ENCODE peak calls at places on chromosomes 12 and 14, in ten cellular contexts. One of them, this sample, is unnamed.

GRCh38 chr14:69999246-69999645 is 120.0 kb downstream of the SMOC1 start:
- DNase-seq in BJ: no peak
- DNase-seq in ovary: no peak
- DNase-seq in mucosa of descending colon: no peak
- DNase-seq in cardiac fibroblast: peak
- DNase-seq in foreskin fibroblast: no peak
- DNase-seq in astrocyte of the cerebellum: peak
- DNase-seq in psoas muscle: no peak
- DNase-seq in hepatocyte: peak
- DNase-seq in brain microvascular endothelial cell: peak
- DNase-seq in this sample: no peak

GRCh38 chr12:5003025-5003666 is 40.5 kb upstream of the KCNA5 start:
- DNase-seq in astrocyte of the cerebellum: no peak
- DNase-seq in ovary: no peak
- DNase-seq in foreskin fibroblast: peak
- DNase-seq in psoas muscle: peak
- DNase-seq in BJ: no peak
- DNase-seq in cardiac fibroblast: peak
- DNase-seq in mucosa of descending colon: peak
- DNase-seq in brain microvascular endothelial cell: peak
- DNase-seq in hepatocyte: peak
- DNase-seq in this sample: no peak

GRCh38 chr12:49702676-49703228 is 4.5 kb downstream of the FMNL3 start:
- DNase-seq in BJ: no peak
- DNase-seq in foreskin fibroblast: no peak
- DNase-seq in astrocyte of the cerebellum: peak
- DNase-seq in cardiac fibroblast: no peak
- DNase-seq in ovary: no peak
- DNase-seq in brain microvascular endothelial cell: no peak
- DNase-seq in mucosa of descending colon: no peak
- DNase-seq in psoas muscle: no peak
- DNase-seq in hepatocyte: no peak
- DNase-seq in this sample: no peak

GRCh38 chr12:108289342-108290131 is 49.6 kb downstream of the CMKLR1 start:
- DNase-seq in BJ: no peak
- DNase-seq in psoas muscle: peak
- DNase-seq in foreskin fibroblast: no peak
- DNase-seq in mucosa of descending colon: no peak
- DNase-seq in astrocyte of the cerebellum: no peak
- DNase-seq in brain microvascular endothelial cell: no peak
- DNase-seq in cardiac fibroblast: no peak
- DNase-seq in ovary: no peak
- DNase-seq in hepatocyte: no peak
- DNase-seq in this sample: no peak

GRCh38 chr12:115500872-115501271 is 776.6 kb downstream of the MED13L start:
- DNase-seq in astrocyte of the cerebellum: no peak
- DNase-seq in brain microvascular endothelial cell: no peak
- DNase-seq in psoas muscle: no peak
- DNase-seq in mucosa of descending colon: no peak
- DNase-seq in foreskin fibroblast: no peak
- DNase-seq in ovary: no peak
- DNase-seq in hepatocyte: no peak
- DNase-seq in cardiac fibroblast: no peak
- DNase-seq in BJ: no peak
- DNase-seq in this sample: no peak

GRCh38 chr12:6915023-6915788 is 826 bp downstream of the ENO2 start:
- DNase-seq in mucosa of descending colon: no peak
- DNase-seq in brain microvascular endothelial cell: no peak
- DNase-seq in astrocyte of the cerebellum: no peak
- DNase-seq in BJ: no peak
- DNase-seq in ovary: no peak
- DNase-seq in cardiac fibroblast: no peak
- DNase-seq in foreskin fibroblast: no peak
- DNase-seq in hepatocyte: no peak
- DNase-seq in psoas muscle: no peak
- DNase-seq in this sample: no peak

GRCh38 chr14:34331728-34332623 is 130.1 kb downstream of the SPTSSA start:
- DNase-seq in mucosa of descending colon: peak
- DNase-seq in cardiac fibroblast: peak
- DNase-seq in hepatocyte: peak
- DNase-seq in astrocyte of the cerebellum: no peak
- DNase-seq in brain microvascular endothelial cell: peak
- DNase-seq in ovary: peak
- DNase-seq in BJ: no peak
- DNase-seq in foreskin fibroblast: no peak
- DNase-seq in psoas muscle: peak
- DNase-seq in this sample: no peak

GRCh38 chr12:58915634-58916033 is 4.7 kb downstream of the LRIG3 start:
- DNase-seq in mucosa of descending colon: peak
- DNase-seq in hepatocyte: peak
- DNase-seq in foreskin fibroblast: peak
- DNase-seq in BJ: peak
- DNase-seq in astrocyte of the cerebellum: peak
- DNase-seq in brain microvascular endothelial cell: peak
- DNase-seq in ovary: peak
- DNase-seq in cardiac fibroblast: peak
- DNase-seq in psoas muscle: no peak
- DNase-seq in this sample: peak

GRCh38 chr12:96986883-96987523 is 79.9 kb downstream of the NEDD1 start:
- DNase-seq in mucosa of descending colon: no peak
- DNase-seq in ovary: no peak
- DNase-seq in brain microvascular endothelial cell: no peak
- DNase-seq in hepatocyte: peak
- DNase-seq in astrocyte of the cerebellum: peak
- DNase-seq in psoas muscle: no peak
- DNase-seq in cardiac fibroblast: peak
- DNase-seq in foreskin fibroblast: peak
- DNase-seq in BJ: no peak
- DNase-seq in this sample: no peak

GRCh38 chr12:203462-204260 is 10.3 kb downstream of the SLC6A12 start:
- DNase-seq in mucosa of descending colon: no peak
- DNase-seq in foreskin fibroblast: no peak
- DNase-seq in astrocyte of the cerebellum: no peak
- DNase-seq in hepatocyte: peak
- DNase-seq in cardiac fibroblast: no peak
- DNase-seq in brain microvascular endothelial cell: no peak
- DNase-seq in BJ: no peak
- DNase-seq in ovary: peak
- DNase-seq in psoas muscle: peak
- DNase-seq in this sample: no peak

GRCh38 chr14:96249016-96249415 is 7.0 kb upstream of the BDKRB1 start:
- DNase-seq in mucosa of descending colon: no peak
- DNase-seq in hepatocyte: peak
- DNase-seq in psoas muscle: no peak
- DNase-seq in BJ: peak
- DNase-seq in cardiac fibroblast: peak
- DNase-seq in brain microvascular endothelial cell: peak
- DNase-seq in astrocyte of the cerebellum: no peak
- DNase-seq in ovary: no peak
- DNase-seq in foreskin fibroblast: peak
- DNase-seq in this sample: peak

GRCh38 chr12:97630875-97631274 is 168.3 kb downstream of the RMST start:
- DNase-seq in hepatocyte: no peak
- DNase-seq in brain microvascular endothelial cell: no peak
- DNase-seq in foreskin fibroblast: no peak
- DNase-seq in mucosa of descending colon: no peak
- DNase-seq in ovary: no peak
- DNase-seq in astrocyte of the cerebellum: peak
- DNase-seq in BJ: no peak
- DNase-seq in cardiac fibroblast: no peak
- DNase-seq in psoas muscle: no peak
- DNase-seq in this sample: no peak

GRCh38 chr12:47707905-47708543 is 2.2 kb upstream of the RPAP3 start:
- DNase-seq in mucosa of descending colon: no peak
- DNase-seq in ovary: no peak
- DNase-seq in astrocyte of the cerebellum: no peak
- DNase-seq in hepatocyte: no peak
- DNase-seq in brain microvascular endothelial cell: no peak
- DNase-seq in foreskin fibroblast: no peak
- DNase-seq in cardiac fibroblast: no peak
- DNase-seq in BJ: no peak
- DNase-seq in psoas muscle: no peak
- DNase-seq in this sample: no peak

GRCh38 chr14:31118892-31119291 is 88.7 kb downstream of the HECTD1 start:
- DNase-seq in BJ: no peak
- DNase-seq in psoas muscle: no peak
- DNase-seq in ovary: no peak
- DNase-seq in hepatocyte: no peak
- DNase-seq in brain microvascular endothelial cell: peak
- DNase-seq in mucosa of descending colon: no peak
- DNase-seq in astrocyte of the cerebellum: no peak
- DNase-seq in cardiac fibroblast: peak
- DNase-seq in foreskin fibroblast: no peak
- DNase-seq in this sample: no peak

GRCh38 chr14:88424573-88424972 is 39.1 kb downstream of the SPATA7 start:
- DNase-seq in hepatocyte: no peak
- DNase-seq in brain microvascular endothelial cell: no peak
- DNase-seq in mucosa of descending colon: no peak
- DNase-seq in ovary: no peak
- DNase-seq in cardiac fibroblast: peak
- DNase-seq in BJ: peak
- DNase-seq in astrocyte of the cerebellum: no peak
- DNase-seq in psoas muscle: no peak
- DNase-seq in foreskin fibroblast: peak
- DNase-seq in this sample: peak

GRCh38 chr12:15752780-15753179 is 36.4 kb downstream of the EPS8 start:
- DNase-seq in BJ: no peak
- DNase-seq in psoas muscle: no peak
- DNase-seq in astrocyte of the cerebellum: no peak
- DNase-seq in mucosa of descending colon: no peak
- DNase-seq in ovary: no peak
- DNase-seq in foreskin fibroblast: no peak
- DNase-seq in hepatocyte: no peak
- DNase-seq in cardiac fibroblast: peak
- DNase-seq in brain microvascular endothelial cell: no peak
- DNase-seq in this sample: peak

GRCh38 chr12:109291117-109291516 is 18.0 kb downstream of the FOXN4 start:
- DNase-seq in brain microvascular endothelial cell: no peak
- DNase-seq in hepatocyte: no peak
- DNase-seq in foreskin fibroblast: no peak
- DNase-seq in psoas muscle: no peak
- DNase-seq in cardiac fibroblast: no peak
- DNase-seq in ovary: no peak
- DNase-seq in mucosa of descending colon: no peak
- DNase-seq in astrocyte of the cerebellum: no peak
- DNase-seq in BJ: no peak
- DNase-seq in this sample: no peak
- H3K4me3 ChIP-seq in brain microvascular endothelial cell: no peak
- H3K4me3 ChIP-seq in hepatocyte: no peak
- H3K4me3 ChIP-seq in foreskin fibroblast: no peak
- H3K4me3 ChIP-seq in psoas muscle: peak
- H3K4me3 ChIP-seq in cardiac fibroblast: no peak
- H3K4me3 ChIP-seq in ovary: no peak
- H3K4me3 ChIP-seq in mucosa of descending colon: no peak
- H3K4me3 ChIP-seq in astrocyte of the cerebellum: no peak
- H3K4me3 ChIP-seq in BJ: no peak
- H3K4me3 ChIP-seq in this sample: no peak

GRCh38 chr12:67222302-67222701 is 46.9 kb upstream of the CAND1 start:
- DNase-seq in astrocyte of the cerebellum: peak
- DNase-seq in brain microvascular endothelial cell: peak
- DNase-seq in mucosa of descending colon: no peak
- DNase-seq in foreskin fibroblast: no peak
- DNase-seq in ovary: no peak
- DNase-seq in cardiac fibroblast: peak
- DNase-seq in BJ: no peak
- DNase-seq in psoas muscle: no peak
- DNase-seq in hepatocyte: peak
- DNase-seq in this sample: no peak
- TF ChIP-seq CTCF in astrocyte of the cerebellum: peak
- TF ChIP-seq CTCF in brain microvascular endothelial cell: peak
- TF ChIP-seq CTCF in mucosa of descending colon: no peak
- TF ChIP-seq CTCF in foreskin fibroblast: peak
- TF ChIP-seq CTCF in ovary: no peak
- TF ChIP-seq CTCF in cardiac fibroblast: no peak
- TF ChIP-seq CTCF in BJ: peak
- TF ChIP-seq CTCF in psoas muscle: no peak
- TF ChIP-seq CTCF in hepatocyte: peak
- TF ChIP-seq CTCF in this sample: peak

DNA sequence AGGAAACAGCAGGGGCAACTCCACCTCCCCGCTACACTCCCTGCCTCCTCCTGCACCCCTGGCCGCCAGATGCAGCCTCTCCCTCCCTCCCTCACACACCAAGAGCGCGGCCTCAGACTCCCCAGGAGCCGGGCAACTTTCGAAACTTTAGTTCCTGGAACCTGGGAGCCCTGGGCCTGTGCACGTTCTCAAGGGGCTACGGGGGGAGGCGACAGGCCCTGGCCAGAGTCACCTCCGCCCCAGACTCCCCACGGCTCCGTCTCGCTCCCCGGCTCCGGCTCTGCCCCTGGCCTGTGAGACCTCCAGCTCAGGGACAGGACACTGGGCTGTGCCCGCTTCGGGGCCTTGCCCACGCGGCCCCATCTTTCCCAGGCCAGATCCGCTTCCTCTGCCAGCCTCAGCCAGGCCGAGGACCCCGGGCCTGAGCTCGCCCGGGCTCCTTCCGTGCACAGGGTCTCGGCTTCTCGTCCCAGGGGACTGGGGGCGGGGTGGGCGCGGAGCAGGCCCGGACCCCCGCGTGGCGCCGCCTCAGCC is 5.5 kb downstream of the AMN start:
- DNase-seq in BJ: no peak
- DNase-seq in mucosa of descending colon: peak
- DNase-seq in brain microvascular endothelial cell: no peak
- DNase-seq in foreskin fibroblast: no peak
- DNase-seq in hepatocyte: peak
- DNase-seq in psoas muscle: no peak
- DNase-seq in ovary: no peak
- DNase-seq in astrocyte of the cerebellum: no peak
- DNase-seq in cardiac fibroblast: no peak
- DNase-seq in this sample: no peak
- H3K4me3 ChIP-seq in BJ: peak
- H3K4me3 ChIP-seq in mucosa of descending colon: peak
- H3K4me3 ChIP-seq in brain microvascular endothelial cell: peak
- H3K4me3 ChIP-seq in foreskin fibroblast: peak
- H3K4me3 ChIP-seq in hepatocyte: peak
- H3K4me3 ChIP-seq in psoas muscle: peak
- H3K4me3 ChIP-seq in ovary: peak
- H3K4me3 ChIP-seq in astrocyte of the cerebellum: peak
- H3K4me3 ChIP-seq in cardiac fibroblast: peak
- H3K4me3 ChIP-seq in this sample: no peak

DNA sequence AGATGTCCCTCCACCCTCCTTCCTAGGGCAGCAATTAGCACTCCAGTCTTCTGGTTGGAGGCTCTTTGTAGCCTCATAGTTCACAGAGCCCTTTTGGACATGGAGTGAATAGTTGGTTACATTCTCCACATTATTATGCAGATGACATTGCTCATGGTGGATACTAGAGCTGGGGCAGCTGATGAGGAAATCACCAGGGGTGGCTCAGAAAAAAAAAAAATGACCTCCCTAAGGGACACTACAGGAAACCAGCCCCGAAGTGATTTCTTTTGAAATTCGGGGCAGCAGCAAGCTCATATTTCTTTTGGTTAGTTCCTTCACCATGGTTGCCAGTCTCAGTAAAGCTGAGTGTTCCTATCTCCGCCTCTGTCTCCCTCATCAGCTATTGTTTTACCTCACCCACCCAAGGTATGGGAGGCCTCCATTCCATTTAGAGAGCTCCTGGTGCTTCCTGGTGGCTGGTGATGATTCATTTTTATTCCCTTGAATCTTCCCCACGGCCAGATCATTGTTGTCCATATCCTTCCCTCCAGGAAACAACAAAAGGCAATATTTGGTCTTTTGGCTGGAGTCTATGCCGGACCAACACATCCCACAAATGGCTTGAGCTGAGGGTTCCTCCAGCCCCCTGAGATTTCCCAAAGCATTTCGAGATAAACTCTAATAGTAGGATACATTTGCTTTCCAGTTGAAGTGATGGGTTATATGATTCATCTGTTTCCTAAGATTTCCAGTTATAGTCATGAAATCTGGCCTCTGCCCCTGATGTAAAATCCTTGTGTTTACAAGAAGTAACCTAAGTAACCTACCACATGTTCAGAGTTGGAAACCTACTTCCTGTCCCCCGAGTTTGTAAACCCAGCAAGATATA is 56.2 kb upstream of the NID2 start:
- DNase-seq in psoas muscle: no peak
- DNase-seq in brain microvascular endothelial cell: peak
- DNase-seq in mucosa of descending colon: no peak
- DNase-seq in foreskin fibroblast: peak
- DNase-seq in astrocyte of the cerebellum: no peak
- DNase-seq in hepatocyte: peak
- DNase-seq in ovary: no peak
- DNase-seq in cardiac fibroblast: peak
- DNase-seq in BJ: no peak
- DNase-seq in this sample: peak
- TF ChIP-seq CTCF in psoas muscle: no peak
- TF ChIP-seq CTCF in brain microvascular endothelial cell: no peak
- TF ChIP-seq CTCF in mucosa of descending colon: no peak
- TF ChIP-seq CTCF in foreskin fibroblast: no peak
- TF ChIP-seq CTCF in astrocyte of the cerebellum: no peak
- TF ChIP-seq CTCF in hepatocyte: no peak
- TF ChIP-seq CTCF in ovary: no peak
- TF ChIP-seq CTCF in cardiac fibroblast: no peak
- TF ChIP-seq CTCF in BJ: no peak
- TF ChIP-seq CTCF in this sample: no peak

This sample was measured in AG09309.